ENCODE peak calls at places on chromosomes 16 and 17, in nine cellular contexts. O, X, E, D, A, Y, Q, G and F are unnamed samples.

GRCh38 chr16:74735554-74735953 is 34.9 kb upstream of the MLKL start:
- DNase-seq in E (no peak), Q (no peak), O (no peak), A (no peak), Y (no peak), G (no peak), X (no peak), D (no peak), F (no peak)

GRCh38 chr16:20676268-20676828 is 21.1 kb downstream of the ACSM1 start:
- DNase-seq in A (peak), Y (no peak), X (peak), D (no peak), O (peak), Q (no peak), G (peak), E (no peak), F (no peak)

GRCh38 chr17:39767147-39767546 is 29.4 kb downstream of the GRB7 start:
- DNase-seq in D (no peak), X (no peak), E (no peak), G (no peak), Q (no peak), Y (no peak), O (no peak), A (no peak), F (no peak)

GRCh38 chr16:50213939-50214519 is 52.3 kb upstream of the ADCY7 start:
- DNase-seq in X (peak), E (peak), D (peak), G (peak), O (peak), Q (peak), Y (no peak), A (no peak), F (peak)

GRCh38 chr17:80774643-80775281 is 216.9 kb upstream of the CHMP6 start:
- DNase-seq in X (no peak), Y (no peak), D (no peak), E (no peak), A (no peak), G (no peak), O (peak), Q (no peak), F (no peak)

GRCh38 chr16:89174055-89174827 is 2.7 kb downstream of the CDH15 start:
- DNase-seq in X (no peak), Y (no peak), E (no peak), G (no peak), Q (no peak), O (no peak), A (no peak), D (no peak), F (no peak)

GRCh38 chr16:55471448-55472097 is 7.4 kb upstream of the MMP2 start:
- DNase-seq in X (peak), D (no peak), G (peak), E (peak), A (no peak), Q (peak), Y (no peak), O (peak), F (peak)

GRCh38 chr16:31354394-31355291 is at the start of gene ITGAX:
- DNase-seq in O (peak), D (peak), A (no peak), Q (peak), G (peak), Y (peak), E (no peak), X (peak), F (peak)

GRCh38 chr17:2624292-2624731 is 30.9 kb downstream of the PAFAH1B1 start:
- DNase-seq in Y (no peak), E (no peak), G (no peak), A (no peak), X (no peak), O (no peak), D (no peak), Q (no peak), F (no peak)

GRCh38 chr16:48580925-48581500 is 29.0 kb downstream of the N4BP1 start:
- DNase-seq in E (no peak), G (no peak), X (peak), Q (no peak), Y (no peak), D (no peak), O (peak), A (no peak), F (no peak)

GRCh38 chr17:77959926-77960521 is 1.5 kb downstream of the TNRC6C start:
- DNase-seq in X (peak), Q (peak), A (no peak), D (no peak), G (no peak), Y (no peak), O (peak), E (no peak), F (no peak)

GRCh38 chr17:61808442-61808841 is 54.9 kb downstream of the BRIP1 start:
- DNase-seq in O (no peak), G (no peak), E (no peak), D (no peak), A (no peak), Y (no peak), X (no peak), Q (no peak), F (no peak)

GRCh38 chr16:22165508-22166285 is 3.4 kb downstream of the SDR42E2 start:
- DNase-seq in X (no peak), O (no peak), Y (no peak), A (no peak), E (no peak), D (no peak), Q (no peak), G (no peak), F (no peak)

GRCh38 chr17:72134560-72135399 is 14.0 kb downstream of the SOX9 start:
- DNase-seq in O (no peak), Q (peak), Y (no peak), X (peak), D (no peak), A (no peak), E (no peak), G (no peak), F (peak)

GRCh38 chr17:798246-798645 is 16.1 kb downstream of the MRM3 start:
- DNase-seq in G (no peak), Y (no peak), Q (no peak), D (no peak), E (no peak), X (no peak), O (no peak), A (peak), F (no peak)

GRCh38 chr16:51236583-51236982 is 85.5 kb upstream of the SALL1 start:
- DNase-seq in D (no peak), G (no peak), O (no peak), X (no peak), E (no peak), Q (no peak), A (no peak), Y (no peak), F (no peak)

GRCh38 chr17:15237106-15237425 is 28.1 kb downstream of the PMP22 start:
- DNase-seq in E (no peak), O (no peak), X (no peak), G (no peak), A (no peak), D (no peak), Q (no peak), Y (no peak), F (no peak)

GRCh38 chr16:64206877-64207276 is 915.0 kb downstream of the CDH11 start:
- DNase-seq in Q (peak), G (no peak), D (no peak), A (peak), X (peak), O (no peak), Y (no peak), E (no peak), F (no peak)

GRCh38 chr16:84091460-84091859 is 25.3 kb downstream of the MBTPS1 start:
- DNase-seq in O (no peak), A (peak), Q (no peak), E (no peak), X (no peak), D (no peak), G (no peak), Y (no peak), F (no peak)

GRCh38 chr16:62404857-62405611 is 368.8 kb upstream of the CDH8 start:
- DNase-seq in Q (no peak), E (no peak), A (no peak), Y (no peak), X (no peak), D (no peak), O (no peak), G (no peak), F (no peak)

GRCh38 chr16:56985962-56986360 is 3.4 kb upstream of the NLRC5 start:
- DNase-seq in A (no peak), X (no peak), E (no peak), O (no peak), D (no peak), Q (no peak), G (no peak), Y (no peak), F (no peak)

DNA sequence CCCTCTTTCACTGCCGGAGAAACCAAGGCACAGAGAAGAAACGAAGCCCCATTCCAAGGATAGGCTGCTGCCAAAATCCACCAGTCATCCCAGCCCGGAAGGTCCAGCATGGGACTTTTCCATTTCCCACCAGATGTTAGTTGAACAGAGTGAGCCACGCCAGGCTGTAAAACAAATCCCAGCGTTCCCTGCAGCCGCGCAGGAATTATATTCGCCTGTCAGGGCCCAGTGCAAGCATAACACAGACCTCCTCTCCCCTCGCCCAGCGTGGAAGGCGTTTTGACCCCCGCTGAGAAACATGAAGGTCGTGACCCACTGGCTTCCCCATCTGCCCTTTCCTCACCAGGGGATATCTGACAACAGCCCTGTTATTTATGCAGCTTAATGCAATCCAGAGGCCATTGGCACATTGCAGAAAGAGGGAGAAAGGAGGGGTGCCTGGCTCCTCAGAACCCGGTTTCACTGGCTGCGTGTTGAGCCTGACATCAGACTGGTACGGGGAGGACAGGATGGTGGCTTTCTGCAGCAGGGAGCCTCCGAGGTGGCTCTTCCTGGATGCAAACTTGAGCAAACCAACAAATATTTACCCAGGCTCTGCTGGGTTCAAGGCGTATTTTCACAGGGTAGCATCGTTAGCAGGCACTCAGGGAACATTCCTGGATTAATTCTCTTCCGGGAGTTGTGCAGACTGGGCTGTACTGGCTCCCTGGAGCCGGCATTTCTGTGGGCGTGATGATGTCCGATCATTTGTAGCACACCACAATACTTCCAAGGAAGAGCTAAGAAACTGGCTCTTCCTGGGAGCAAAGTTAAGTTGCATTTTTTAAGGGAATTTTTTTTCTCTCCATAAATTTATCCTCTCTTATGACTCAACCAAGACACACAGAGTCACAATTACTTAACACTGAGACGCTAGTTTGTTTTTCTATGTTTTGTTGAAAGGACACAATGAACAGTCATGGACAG is 211.9 kb upstream of the FOXF1 start:
- DNase-seq in E (no peak), A (peak), O (no peak), Q (peak), D (no peak), G (no peak), X (no peak), Y (no peak), F (no peak)
- H3K4me3 ChIP-seq in E (no peak), A (no peak), O (no peak), Q (no peak), D (no peak), G (no peak), X (no peak), Y (no peak), F (no peak)

GRCh38 chr17:75126954-75127353 is 4.6 kb downstream of the NT5C start:
- DNase-seq in O (no peak), A (no peak), D (no peak), Y (no peak), Q (no peak), E (no peak), G (no peak), X (no peak), F (no peak)

GRCh38 chr17:75124819-75125162 is 6.8 kb downstream of the NT5C start:
- DNase-seq in G (no peak), E (no peak), X (no peak), O (no peak), Q (no peak), D (no peak), A (no peak), Y (no peak), F (no peak)

GRCh38 chr17:75128694-75129505 is 2.6 kb downstream of the NT5C start:
- DNase-seq in A (peak), Q (no peak), Y (no peak), G (no peak), X (no peak), D (no peak), O (no peak), E (no peak), F (no peak)

GRCh38 chr17:75124041-75124818 is 7.3 kb downstream of the NT5C start:
- DNase-seq in D (peak), X (peak), Q (peak), G (peak), O (peak), E (peak), Y (peak), A (no peak), F (peak)

GRCh38 chr17:75125984-75126383 is 5.6 kb downstream of the NT5C start:
- DNase-seq in E (no peak), Q (no peak), D (no peak), X (no peak), O (no peak), Y (no peak), G (no peak), A (no peak), F (no peak)
- H3K4me3 ChIP-seq in E (no peak), Q (no peak), D (no peak), X (no peak), O (no peak), Y (no peak), G (no peak), A (no peak), F (no peak)

GRCh38 chr17:48609754-48610281 is 999 bp downstream of the HOXB7 start:
- DNase-seq in O (no peak), G (no peak), D (no peak), X (no peak), A (peak), Q (no peak), Y (no peak), E (no peak), F (no peak)
- H3K4me3 ChIP-seq in O (peak), G (peak), D (peak), X (peak), A (peak), Q (peak), Y (peak), E (peak), F (no peak)

DNA sequence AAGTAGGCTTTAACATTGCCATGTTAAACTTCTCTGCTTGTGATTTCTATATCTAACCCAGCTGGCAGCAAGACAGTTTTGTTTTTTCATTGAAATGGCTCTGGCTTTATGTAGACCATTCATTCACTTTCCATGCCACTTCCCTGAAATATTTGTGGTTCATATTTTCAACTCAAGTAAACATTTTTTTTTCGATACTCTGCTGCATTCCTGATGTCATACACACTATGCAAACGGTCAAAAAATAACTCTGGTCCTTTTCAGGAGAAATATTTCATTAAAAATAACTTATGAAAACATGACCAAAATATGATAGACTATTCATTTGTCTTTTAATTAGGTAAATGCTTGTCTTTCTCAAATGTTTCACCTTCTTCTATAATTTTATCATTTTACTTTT is 116.3 kb downstream of the USP22 start:
- DNase-seq in G (no peak), O (no peak), Y (no peak), E (no peak), D (no peak), Q (peak), A (no peak), X (peak), F (peak)
- H3K4me3 ChIP-seq in G (no peak), O (no peak), Y (no peak), E (no peak), D (no peak), Q (no peak), A (no peak), X (no peak), F (no peak)

DNA sequence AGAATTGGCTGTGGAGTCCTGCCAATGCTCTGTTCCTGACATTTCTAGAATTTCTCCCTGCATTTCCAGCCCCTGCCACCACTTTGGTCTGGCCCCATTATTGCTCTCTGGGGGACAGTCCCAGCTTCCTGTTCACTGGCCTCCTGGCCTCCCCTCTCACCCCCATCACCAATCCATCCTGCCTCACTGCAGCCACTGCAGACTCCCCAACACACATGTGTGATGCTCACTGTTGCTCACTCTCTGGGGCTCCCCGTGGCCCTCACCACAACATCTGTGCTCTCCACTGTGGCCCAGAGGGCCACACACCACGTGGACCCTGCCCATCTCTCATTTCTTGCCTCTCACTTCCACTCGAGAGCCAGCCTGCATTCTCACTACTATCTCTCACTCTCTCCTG is 64.6 kb downstream of the SREBF1 start:
- DNase-seq in D (no peak), A (no peak), G (no peak), E (no peak), X (no peak), Y (no peak), O (no peak), Q (no peak), F (no peak)
- H3K4me3 ChIP-seq in D (no peak), A (no peak), G (no peak), E (no peak), X (no peak), Y (no peak), O (no peak), Q (no peak), F (no peak)

GRCh38 chr16:82034981-82035612 is at the start of gene HSD17B2:
- DNase-seq in Q (no peak), D (peak), O (peak), E (no peak), A (no peak), X (no peak), G (peak), Y (no peak), F (peak)
- H3K4me3 ChIP-seq in Q (no peak), D (peak), O (no peak), E (no peak), A (no peak), X (no peak), G (no peak), Y (peak), F (no peak)

GRCh38 chr16:23786964-23787571 is 32.2 kb downstream of the CHP2 start:
- DNase-seq in D (no peak), O (no peak), X (no peak), E (no peak), Y (no peak), A (no peak), Q (no peak), G (no peak), F (no peak)
- H3K4me3 ChIP-seq in D (no peak), O (no peak), X (no peak), E (no peak), Y (no peak), A (no peak), Q (no peak), G (no peak), F (no peak)

DNA sequence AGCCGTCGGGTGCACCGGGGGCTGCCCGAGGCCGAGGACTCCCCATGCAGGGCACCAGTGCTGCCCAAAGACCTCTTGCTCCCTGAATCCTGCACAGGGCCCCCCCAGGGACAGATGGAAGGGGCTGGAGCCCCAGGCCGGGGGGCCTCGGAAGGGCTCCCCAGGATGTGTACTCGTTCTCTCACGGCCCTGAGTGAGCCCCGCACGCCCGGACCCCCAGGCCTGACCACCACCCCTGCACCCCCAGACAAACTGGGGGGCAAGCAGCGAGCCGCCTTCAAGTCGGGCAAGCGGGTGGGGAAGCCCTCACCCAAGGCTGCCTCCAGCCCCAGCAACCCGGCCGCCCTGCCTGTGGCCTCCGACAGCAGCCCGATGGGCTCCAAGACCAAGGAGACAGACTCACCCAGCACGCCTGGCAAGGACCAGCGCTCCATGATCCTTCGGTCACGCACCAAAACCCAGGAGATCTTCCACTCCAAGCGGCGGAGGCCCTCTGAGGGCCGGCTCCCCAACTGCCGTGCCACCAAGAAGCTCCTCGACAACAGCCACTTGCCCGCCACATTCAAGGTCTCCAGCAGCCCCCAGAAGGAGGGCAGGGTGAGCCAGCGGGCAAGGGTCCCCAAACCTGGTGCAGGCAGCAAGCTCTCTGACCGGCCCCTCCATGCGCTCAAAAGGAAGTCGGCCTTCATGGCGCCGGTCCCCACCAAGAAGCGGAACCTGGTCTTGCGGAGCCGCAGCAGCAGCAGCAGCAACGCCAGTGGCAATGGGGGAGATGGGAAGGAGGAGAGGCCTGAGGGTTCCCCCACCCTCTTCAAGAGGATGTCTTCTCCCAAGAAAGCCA is 40.6 kb downstream of the SREBF1 start:
- DNase-seq in Y (no peak), O (no peak), D (no peak), Q (no peak), E (no peak), A (no peak), G (no peak), X (no peak), F (no peak)
- H3K4me3 ChIP-seq in Y (no peak), O (no peak), D (no peak), Q (no peak), E (no peak), A (no peak), G (no peak), X (no peak), F (no peak)

GRCh38 chr17:68513932-68514331 is 1.7 kb downstream of the PRKAR1A start:
- DNase-seq in A (no peak), D (no peak), G (no peak), E (no peak), O (peak), Q (no peak), Y (no peak), X (no peak), F (no peak)
- H3K4me3 ChIP-seq in A (peak), D (peak), G (peak), E (peak), O (peak), Q (peak), Y (peak), X (peak), F (peak)

DNA sequence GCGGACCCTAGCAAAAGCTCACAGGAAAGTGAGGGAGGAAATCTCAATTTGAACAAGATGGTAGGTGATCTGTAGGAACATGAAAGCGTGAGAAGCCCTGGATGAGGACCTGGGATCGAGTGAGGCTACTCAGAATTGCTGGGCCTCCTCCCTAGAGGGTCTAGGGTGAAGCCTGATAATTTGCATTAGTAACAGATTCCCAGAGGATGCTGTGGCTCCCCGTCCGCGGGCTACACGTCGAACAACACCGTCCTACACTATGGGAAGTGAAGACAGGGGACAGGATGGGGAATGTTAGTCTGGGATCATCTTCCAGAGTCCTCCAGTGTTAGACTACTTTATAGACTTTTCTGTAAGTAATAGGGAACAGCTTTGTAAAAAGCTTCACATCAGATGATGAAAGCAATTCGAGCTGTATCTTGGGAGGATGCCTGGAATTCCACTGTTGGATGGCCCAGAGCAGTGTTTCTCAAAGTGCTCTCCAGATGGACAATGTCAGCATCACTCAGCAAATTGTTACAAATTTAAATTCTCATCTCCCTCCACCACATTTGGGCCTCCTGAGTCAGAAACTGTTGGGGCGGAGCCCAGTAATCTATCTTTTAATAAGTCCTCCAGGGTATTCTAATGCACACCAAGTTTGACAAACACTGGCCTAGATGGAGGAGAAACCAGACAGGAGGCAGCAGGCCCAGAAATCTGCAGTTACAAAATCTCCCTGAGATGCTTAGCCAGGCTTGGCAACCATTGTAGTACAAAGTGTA is 6.5 kb downstream of the FNDC8 start:
- DNase-seq in G (no peak), A (no peak), O (no peak), E (no peak), Q (peak), D (no peak), X (peak), Y (no peak), F (no peak)
- H3K4me3 ChIP-seq in G (no peak), A (no peak), O (no peak), E (no peak), Q (no peak), D (no peak), X (no peak), Y (no peak), F (no peak)